ENCODE peak calls at places on chromosomes 13 and 19, in five cellular contexts. N is Calu3, V is H54, J is amniotic stem cell, Z is NCI-H69. P is an unnamed sample.

GRCh38 chr13:114118763-114119123 is 13.7 kb downstream of the RASA3 start:
- DNase-seq in V (no peak), J (no peak), Z (no peak), N (peak), P (no peak)

GRCh38 chr19:51164215-51164614 is 22.1 kb downstream of the SIGLEC7 start:
- DNase-seq in J (no peak), N (no peak), V (no peak), Z (no peak), P (no peak)

GRCh38 chr13:99916366-99917103 is 55.0 kb downstream of the ZIC5 start:
- DNase-seq in Z (peak), N (peak), J (peak), V (peak), P (no peak)

GRCh38 chr13:45102136-45102802 is 18.0 kb upstream of the GTF2F2 start:
- DNase-seq in V (no peak), J (no peak), Z (no peak), N (no peak), P (no peak)

GRCh38 chr13:66210677-66211076 is 1019.5 kb downstream of the PCDH9 start:
- DNase-seq in Z (no peak), J (peak), N (no peak), V (peak), P (no peak)

GRCh38 chr13:50080158-50080855 is 65.1 kb downstream of the KCNRG start:
- DNase-seq in J (no peak), N (no peak), Z (peak), V (no peak), P (no peak)

GRCh38 chr19:40565355-40565754 is 11.3 kb upstream of the SHKBP1 start:
- DNase-seq in Z (no peak), J (no peak), N (no peak), V (no peak), P (no peak)

GRCh38 chr13:44237276-44237767 is 136.3 kb upstream of the SERP2 start:
- DNase-seq in J (peak), N (no peak), V (no peak), Z (peak), P (peak)

GRCh38 chr13:110617326-110618072 is 2.2 kb downstream of the NAXD start:
- DNase-seq in V (no peak), Z (no peak), J (no peak), N (no peak), P (no peak)

GRCh38 chr19:6767081-6767356 is 216 bp downstream of the SH2D3A start:
- DNase-seq in J (no peak), N (no peak), V (no peak), Z (no peak), P (no peak)

GRCh38 chr19:39969266-39969665 is 1.7 kb upstream of the PSMC4 start:
- DNase-seq in Z (no peak), V (no peak), J (no peak), N (no peak), P (no peak)

GRCh38 chr19:36041831-36042230 is 9.2 kb upstream of the CLIP3 start:
- DNase-seq in N (no peak), Z (no peak), V (no peak), J (no peak), P (no peak)

GRCh38 chr13:75566658-75567057 is 17.1 kb downstream of the UCHL3 start:
- DNase-seq in V (no peak), N (no peak), J (peak), Z (peak), P (no peak)

GRCh38 chr13:97849305-97849704 is 104.2 kb upstream of the IPO5 start:
- DNase-seq in N (no peak), Z (peak), J (no peak), V (peak), P (no peak)

GRCh38 chr13:113387396-113387795 is 23.5 kb upstream of the GRTP1 start:
- DNase-seq in N (no peak), Z (no peak), V (no peak), J (no peak), P (peak)

GRCh38 chr19:16342002-16342715 is 17.5 kb downstream of the KLF2 start:
- DNase-seq in N (no peak), J (no peak), V (no peak), Z (no peak), P (no peak)

GRCh38 chr19:1657632-1658445 is 5.4 kb upstream of the TCF3 start:
- DNase-seq in J (no peak), V (no peak), Z (peak), N (peak), P (no peak)

GRCh38 chr13:75762066-75762937 is 126.2 kb downstream of the LMO7 start:
- DNase-seq in Z (peak), J (no peak), V (no peak), N (no peak), P (no peak)

GRCh38 chr19:10568444-10568825 is 344 bp downstream of the CDKN2D start:
- DNase-seq in J (no peak), V (no peak), N (peak), Z (peak), P (no peak)

GRCh38 chr19:35577918-35578317 is 8.1 kb upstream of the PMIS2 start:
- DNase-seq in N (no peak), Z (no peak), J (no peak), V (no peak), P (no peak)

GRCh38 chr13:33721719-33722118 is 96.2 kb upstream of the RFC3 start:
- DNase-seq in J (no peak), N (no peak), V (no peak), Z (no peak), P (no peak)

GRCh38 chr19:43372462-43372861 is 19.0 kb downstream of the CD177 start:
- DNase-seq in V (no peak), N (no peak), J (no peak), Z (no peak), P (no peak)

GRCh38 chr19:38736413-38737280 is 7.6 kb downstream of the CAPN12 start:
- DNase-seq in N (peak), J (no peak), V (no peak), Z (peak), P (no peak)

GRCh38 chr13:110915874-110916670 is 1.2 kb upstream of the ANKRD10 start:
- DNase-seq in V (no peak), Z (no peak), J (no peak), N (no peak), P (no peak)

GRCh38 chr19:43777163-43777700 is 3.5 kb downstream of the KCNN4 start:
- DNase-seq in V (peak), N (peak), Z (peak), J (no peak), P (no peak)

GRCh38 chr13:95256086-95256485 is 45.2 kb downstream of the ABCC4 start:
- DNase-seq in N (peak), J (peak), V (peak), Z (no peak), P (no peak)

GRCh38 chr19:32129141-32129540 is 216.3 kb upstream of the ZNF507 start:
- DNase-seq in J (no peak), Z (no peak), N (no peak), V (no peak), P (no peak)

GRCh38 chr19:6649189-6649588 is 20.8 kb downstream of the TNFSF14 start:
- DNase-seq in J (no peak), N (no peak), V (no peak), Z (no peak), P (no peak)

GRCh38 chr13:109672545-109672944 is 113.8 kb downstream of the IRS2 start:
- DNase-seq in V (no peak), Z (no peak), J (no peak), N (no peak), P (no peak)

GRCh38 chr19:870963-871401 is 11.5 kb downstream of the CFD start:
- DNase-seq in J (no peak), V (no peak), N (no peak), Z (peak), P (no peak)

GRCh38 chr13:101397742-101398141 is 18.6 kb downstream of the NALCN start:
- DNase-seq in J (peak), Z (no peak), V (peak), N (no peak), P (no peak)

GRCh38 chr19:1221141-1221903 is 15.7 kb downstream of the STK11 start:
- DNase-seq in Z (no peak), V (no peak), N (no peak), J (no peak), P (peak)

GRCh38 chr19:33221641-33222040 is 4.0 kb downstream of the SLC7A10 start:
- DNase-seq in Z (no peak), J (no peak), N (peak), V (peak), P (no peak)

GRCh38 chr19:33376423-33376822 is 2.9 kb downstream of the CEBPG start:
- DNase-seq in J (peak), V (peak), N (peak), Z (no peak), P (peak)

GRCh38 chr19:18418725-18419194 is 438 bp upstream of the SSBP4 start:
- DNase-seq in N (no peak), Z (peak), J (no peak), V (no peak), P (no peak)

GRCh38 chr19:58227964-58228583 is 640 bp upstream of the ZNF544 start:
- DNase-seq in Z (peak), V (no peak), N (no peak), J (no peak), P (no peak)

GRCh38 chr13:30107536-30108136 is 199.7 kb downstream of the KATNAL1 start:
- DNase-seq in J (no peak), Z (no peak), V (peak), N (no peak), P (no peak)

GRCh38 chr13:114015608-114016295 is 41.9 kb upstream of the C13orf46 start:
- DNase-seq in N (no peak), V (no peak), Z (no peak), J (no peak), P (no peak)

GRCh38 chr13:99237981-99238662 is 20.1 kb downstream of the GPR18 start:
- DNase-seq in J (no peak), Z (no peak), N (no peak), V (no peak), P (no peak)

GRCh38 chr13:95235199-95235726 is 66.0 kb downstream of the ABCC4 start:
- DNase-seq in V (no peak), J (no peak), Z (peak), N (no peak), P (no peak)

P was measured in ascending aorta.